ENCODE peak calls at places on chromosomes 1 and 21, in four cellular contexts. M is HuH-7.5, V is NCI-H345, H is cardiac muscle cell. U is an unnamed sample.

GRCh38 chr1:109959974-109960744 is 24.4 kb upstream of the AHCYL1 start:
- DNase-seq in V (peak; percentile 96), M (peak; percentile 45), H (peak; percentile 82), U (peak; percentile 35)

GRCh38 chr1:154170547-154171221 is 15.8 kb upstream of the NUP210L start:
- DNase-seq in H (no peak), M (no peak), V (no peak), U (no peak)

GRCh38 chr1:12132078-12132477 is 34.7 kb upstream of the TNFRSF1B start:
- DNase-seq in V (no peak), H (no peak), M (no peak), U (no peak)

GRCh38 chr1:16145030-16145987 is 10.6 kb downstream of the EPHA2 start:
- DNase-seq in H (peak; percentile 92), M (no peak), V (peak; percentile 59), U (no peak)

GRCh38 chr1:55320891-55321290 is 105.7 kb upstream of the USP24 start:
- DNase-seq in H (no peak), V (no peak), M (no peak), U (no peak)

GRCh38 chr1:94039514-94039870 is 81.5 kb downstream of the ABCA4 start:
- DNase-seq in V (peak; percentile 56), M (peak; percentile 59), H (peak; percentile 84), U (peak; percentile 42)

GRCh38 chr1:159756397-159756796 is 24.4 kb upstream of the DUSP23 start:
- DNase-seq in V (no peak), M (no peak), H (peak; percentile 85), U (no peak)

GRCh38 chr1:40477680-40478057 is 579 bp downstream of the ZFP69 start:
- DNase-seq in V (peak; percentile 28), H (peak; percentile 23), M (peak; percentile 19), U (peak; percentile 35)

GRCh38 chr1:42152119-42152518 is 1.1 kb upstream of the GUCA2B start:
- DNase-seq in M (no peak), H (no peak), V (no peak), U (no peak)

GRCh38 chr1:167797005-167797404 is 75.2 kb downstream of the MPZL1 start:
- DNase-seq in M (no peak), H (peak; percentile 99), V (no peak), U (no peak)

GRCh38 chr1:197913495-197914276 is 3.5 kb upstream of the LHX9 start:
- DNase-seq in H (no peak), M (no peak), V (no peak), U (no peak)

GRCh38 chr1:50970927-50971582 is 1.0 kb downstream of the CDKN2C start:
- DNase-seq in V (peak; percentile 28), M (no peak), H (no peak), U (peak; percentile 35)

GRCh38 chr1:6599141-6599975 is 3.3 kb downstream of the KLHL21 start:
- DNase-seq in V (no peak), M (no peak), H (no peak), U (no peak)

GRCh38 chr1:178109348-178110143 is 15.6 kb downstream of the RASAL2 start:
- DNase-seq in V (no peak), H (no peak), M (no peak), U (no peak)

GRCh38 chr1:15762546-15762945 is 4.0 kb downstream of the FBLIM1 start:
- DNase-seq in M (peak; percentile 6), H (no peak), V (no peak), U (no peak)

GRCh38 chr1:18581420-18581880 is 49.2 kb upstream of the PAX7 start:
- DNase-seq in H (peak; percentile 23), M (peak; percentile 50), V (peak; percentile 21), U (peak; percentile 74)

GRCh38 chr1:87976316-87976715 is 647.6 kb downstream of the LMO4 start:
- DNase-seq in M (no peak), V (no peak), H (no peak), U (no peak)

GRCh38 chr1:208350815-208351214 is 106.6 kb upstream of the PLXNA2 start:
- DNase-seq in M (no peak), H (no peak), V (no peak), U (no peak)

GRCh38 chr1:173302366-173302765 is 95.2 kb upstream of the TNFSF4 start:
- DNase-seq in M (no peak), V (no peak), H (no peak), U (no peak)

GRCh38 chr1:26336477-26337205 is 17.3 kb downstream of the CRYBG2 start:
- DNase-seq in H (peak; percentile 42), V (peak; percentile 93), M (peak; percentile 84), U (peak; percentile 64)

GRCh38 chr1:162561616-162562451 is at the start of gene UAP1:
- DNase-seq in M (no peak), V (no peak), H (peak; percentile 14), U (no peak)

GRCh38 chr21:36209626-36210171 is 53.1 kb downstream of the DOP1B start:
- DNase-seq in H (peak; percentile 55), V (peak; percentile 49), M (no peak), U (peak; percentile 15)

GRCh38 chr1:160488347-160489058 is 34.6 kb downstream of the SLAMF6 start:
- DNase-seq in M (no peak), H (no peak), V (no peak), U (no peak)

GRCh38 chr1:212286437-212287131 is 1.4 kb downstream of the PPP2R5A start:
- DNase-seq in M (no peak), H (no peak), V (peak; percentile 60), U (no peak)

GRCh38 chr1:171217658-171218443 is 30.4 kb upstream of the FMO1 start:
- DNase-seq in V (no peak), M (no peak), H (no peak), U (no peak)

GRCh38 chr1:28437260-28437923 is 67.9 kb downstream of the PHACTR4 start:
- DNase-seq in M (no peak), H (peak; percentile 75), V (no peak), U (peak; percentile 37)

GRCh38 chr1:3762873-3763228 is 9.7 kb upstream of the SMIM1 start:
- DNase-seq in H (no peak), V (no peak), M (no peak), U (no peak)

GRCh38 chr1:26158271-26159112 is at the start of gene FAM110D:
- DNase-seq in H (no peak), M (no peak), V (no peak), U (no peak)

GRCh38 chr1:71232166-71232763 is 151.4 kb upstream of the ZRANB2 start:
- DNase-seq in V (no peak), H (peak; percentile 12), M (no peak), U (no peak)

GRCh38 chr1:59720716-59721115 is 94.0 kb upstream of the HOOK1 start:
- DNase-seq in V (no peak), M (no peak), H (no peak), U (no peak)

U was measured in HAP-1.